ENCODE peak calls at places on chromosome 20, in five cellular contexts. S, X, A, D and U are unnamed samples.

GRCh38 chr20:34083137-34083536 is 28.9 kb downstream of the EIF2S2 start:
- DNase-seq in S (no peak), X (peak; percentile 96), A (no peak), D (no peak), U (no peak)

GRCh38 chr20:50467618-50468373 is 42.4 kb upstream of the PTPN1 start:
- DNase-seq in S (peak; percentile 56), X (peak; percentile 68), A (peak; percentile 11), D (no peak), U (no peak)

GRCh38 chr20:18388860-18389259 is 78.0 kb downstream of the DZANK1 start:
- DNase-seq in S (no peak), X (peak; percentile 72), A (no peak), D (no peak), U (no peak)

GRCh38 chr20:8507231-8507630 is 375.2 kb downstream of the PLCB1 start:
- DNase-seq in S (no peak), X (no peak), A (no peak), D (no peak), U (no peak)

GRCh38 chr20:63163171-63163570 is 52.8 kb downstream of the YTHDF1 start:
- DNase-seq in S (no peak), X (no peak), A (no peak), D (no peak), U (no peak)

GRCh38 chr20:36149469-36149868 is 5.1 kb upstream of the EPB41L1 start:
- DNase-seq in S (no peak), X (no peak), A (no peak), D (no peak), U (no peak)

GRCh38 chr20:38171301-38172010 is 6.4 kb upstream of the TGM2 start:
- DNase-seq in S (no peak), X (no peak), A (no peak), D (no peak), U (no peak)

GRCh38 chr20:37902504-37903313 is at the start of gene VSTM2L:
- DNase-seq in S (peak; percentile 75), X (peak; percentile 54), A (no peak), D (peak; percentile 64), U (no peak)

GRCh38 chr20:40265872-40266533 is 423.0 kb downstream of the MAFB start:
- DNase-seq in S (no peak), X (peak; percentile 59), A (no peak), D (no peak), U (no peak)

GRCh38 chr20:51767018-51767866 is 948 bp downstream of the ATP9A start:
- DNase-seq in S (peak; percentile 94), X (peak; percentile 14), A (no peak), D (peak; percentile 77), U (peak; percentile 63)

GRCh38 chr20:61639200-61639599 is 387.1 kb downstream of the CDH4 start:
- DNase-seq in S (no peak), X (no peak), A (no peak), D (no peak), U (no peak)

GRCh38 chr20:63525968-63526367 is 5.4 kb downstream of the PPDPF start:
- DNase-seq in S (no peak), X (no peak), A (no peak), D (no peak), U (no peak)

GRCh38 chr20:47019106-47019824 is 124.6 kb downstream of the EYA2 start:
- DNase-seq in S (no peak), X (no peak), A (no peak), D (no peak), U (no peak)

GRCh38 chr20:4295226-4295625 is 279.9 kb upstream of the RNF24 start:
- DNase-seq in S (no peak), X (no peak), A (no peak), D (no peak), U (no peak)

GRCh38 chr20:4289875-4290274 is 274.5 kb upstream of the RNF24 start:
- DNase-seq in S (no peak), X (no peak), A (no peak), D (no peak), U (no peak)
- TF ChIP-seq CTCF in S (no peak), X (no peak), A (no peak), D (no peak), U (no peak)

DNA sequence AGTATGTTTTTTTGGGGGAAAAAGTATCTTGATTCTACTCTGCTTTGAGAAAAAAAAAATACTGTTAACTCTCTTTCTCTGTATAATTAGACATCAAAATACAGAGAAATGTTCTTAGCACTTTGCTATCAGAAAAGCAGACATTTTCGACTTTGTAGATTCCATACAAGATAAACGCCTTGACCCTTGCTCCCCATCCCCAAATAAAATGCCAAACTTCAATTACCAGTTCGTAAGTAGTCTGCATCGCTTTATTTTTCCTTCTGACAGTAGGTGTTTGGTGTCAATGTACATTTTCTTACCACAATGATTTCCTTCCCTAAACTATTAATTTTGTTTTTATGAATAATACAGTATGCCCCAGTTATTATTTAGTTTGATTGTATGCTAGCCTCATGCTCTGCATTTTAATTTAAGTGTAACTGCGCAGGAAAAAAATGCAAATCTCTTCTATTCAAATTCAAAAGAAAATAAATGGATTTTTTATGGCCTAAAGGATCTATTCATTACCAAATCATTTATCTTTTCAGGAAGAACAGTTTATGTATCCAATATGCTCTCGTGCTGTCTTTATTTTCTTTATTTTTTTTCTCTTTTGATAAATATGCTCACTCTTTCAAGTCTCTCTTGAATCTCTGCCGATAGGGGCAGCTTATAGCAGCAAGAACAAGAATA is 84.8 kb upstream of the ZNF217 start:
- DNase-seq in S (no peak), X (no peak), A (no peak), D (no peak), U (no peak)
- TF ChIP-seq CTCF in S (peak; percentile 11), X (peak; percentile 26), A (no peak), D (no peak), U (no peak)

DNA sequence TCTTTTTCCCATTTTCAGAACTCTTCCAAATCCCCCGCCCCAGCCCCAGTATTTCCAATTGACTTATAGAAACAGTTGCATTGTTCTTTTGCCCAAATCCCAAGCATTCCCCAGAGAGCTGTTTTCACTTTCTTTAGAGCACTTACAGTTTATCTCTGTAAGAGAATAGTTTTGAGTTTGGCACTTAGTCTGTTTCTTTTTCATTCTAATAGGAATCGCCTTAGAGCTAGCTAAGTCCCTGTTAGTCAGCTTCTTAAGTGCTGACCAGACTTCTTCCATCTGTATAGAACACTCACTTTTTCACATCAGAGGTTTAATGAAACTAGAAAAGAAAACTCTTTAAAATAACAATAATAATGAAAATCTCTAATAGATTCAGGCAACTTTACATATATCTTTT is 374.3 kb upstream of the FLRT3 start:
- DNase-seq in S (no peak), X (peak; percentile 24), A (no peak), D (no peak), U (no peak)
- TF ChIP-seq CTCF in S (no peak), X (no peak), A (no peak), D (no peak), U (no peak)

GRCh38 chr20:10555865-10556308 is 117.9 kb downstream of the JAG1 start:
- DNase-seq in S (no peak), X (peak; percentile 79), A (no peak), D (no peak), U (no peak)

GRCh38 chr20:10555393-10555792 is 118.4 kb downstream of the JAG1 start:
- DNase-seq in S (no peak), X (no peak), A (no peak), D (no peak), U (no peak)

GRCh38 chr20:10551732-10552724 is 116.9 kb downstream of the SLX4IP start:
- DNase-seq in S (no peak), X (peak; percentile 16), A (no peak), D (peak; percentile 38), U (no peak)

GRCh38 chr20:10554285-10554684 is 119.2 kb downstream of the SLX4IP start:
- DNase-seq in S (no peak), X (no peak), A (no peak), D (no peak), U (no peak)

GRCh38 chr20:10553326-10553984 is 118.3 kb downstream of the SLX4IP start:
- DNase-seq in S (peak; percentile 52), X (peak; percentile 90), A (no peak), D (peak; percentile 61), U (no peak)
- TF ChIP-seq CTCF in S (peak; percentile 73), X (peak; percentile 83), A (peak; percentile 46), D (peak; percentile 85), U (peak; percentile 88)

GRCh38 chr20:56800088-56800487 is 171.0 kb downstream of the TFAP2C start:
- DNase-seq in S (no peak), X (no peak), A (no peak), D (no peak), U (no peak)
- TF ChIP-seq CTCF in S (no peak), X (no peak), A (no peak), D (no peak), U (no peak)